ENCODE peak calls at places on chromosomes 6 and 20, in eight cellular contexts. D, G, C, N, Y, S, E and Z are unnamed samples.

GRCh38 chr6:5457983-5458683 is 196.8 kb downstream of the FARS2 start:
- DNase-seq in E (no peak), Y (no peak), D (no peak), C (no peak), S (no peak), N (no peak), G (no peak), Z (no peak)

GRCh38 chr20:24017160-24017761 is 28.7 kb upstream of the GGTLC1 start:
- DNase-seq in S (no peak), D (peak; percentile 1), G (no peak), E (no peak), C (no peak), Y (no peak), N (no peak), Z (peak; percentile 26)

GRCh38 chr20:60113771-60114170 is 155.5 kb downstream of the CDH26 start:
- DNase-seq in G (no peak), Y (no peak), S (no peak), D (no peak), E (no peak), N (no peak), C (no peak), Z (no peak)

GRCh38 chr20:52590100-52590499 is 382.1 kb upstream of the TSHZ2 start:
- DNase-seq in E (no peak), C (no peak), Y (no peak), D (no peak), S (no peak), G (no peak), N (no peak), Z (no peak)

GRCh38 chr6:53313784-53314382 is 34.9 kb downstream of the ELOVL5 start:
- DNase-seq in Y (peak; percentile 88), S (no peak), D (peak; percentile 80), C (no peak), G (no peak), E (no peak), N (no peak), Z (peak; percentile 92)

GRCh38 chr20:37406010-37406998 is 60.4 kb downstream of the SRC start:
- DNase-seq in N (no peak), Y (no peak), C (peak; percentile 51), S (no peak), G (peak; percentile 39), D (no peak), E (no peak), Z (no peak)

GRCh38 chr20:49346682-49347081 is 68.8 kb upstream of the ZNFX1 start:
- DNase-seq in G (no peak), E (no peak), S (no peak), Y (no peak), N (no peak), D (no peak), C (no peak), Z (no peak)

GRCh38 chr6:138545621-138545980 is 46.3 kb upstream of the NHSL1 start:
- DNase-seq in C (peak; percentile 63), S (peak; percentile 44), E (no peak), N (no peak), Y (peak; percentile 86), G (no peak), D (peak; percentile 39), Z (peak; percentile 75)

GRCh38 chr6:154768280-154768679 is 35.1 kb downstream of the SCAF8 start:
- DNase-seq in C (no peak), G (no peak), N (no peak), E (no peak), Y (no peak), D (no peak), S (no peak), Z (no peak)